ENCODE peak calls at places on chromosomes 6 and 20, in four cellular contexts. One of them, this sample, is unnamed.

GRCh38 chr6:99822741-99823512 is 171.1 kb downstream of the MCHR2 start:
- DNase-seq in body of pancreas: peak; percentile 15
- DNase-seq in ovary: no peak
- DNase-seq in endothelial cell: peak; percentile 28
- DNase-seq in this sample: no peak

GRCh38 chr6:143696327-143697000 is 18.7 kb downstream of the PHACTR2 start:
- DNase-seq in body of pancreas: no peak
- DNase-seq in endothelial cell: no peak
- DNase-seq in ovary: no peak
- DNase-seq in this sample: no peak

GRCh38 chr20:32536861-32537656 is 48.1 kb downstream of the NOL4L start:
- DNase-seq in ovary: peak; percentile 51
- DNase-seq in endothelial cell: no peak
- DNase-seq in body of pancreas: peak; percentile 73
- DNase-seq in this sample: peak; percentile 48

GRCh38 chr6:156427345-156427744 is 349.8 kb upstream of the ARID1B start:
- DNase-seq in endothelial cell: no peak
- DNase-seq in body of pancreas: no peak
- DNase-seq in ovary: no peak
- DNase-seq in this sample: no peak

GRCh38 chr20:63433756-63434531 is 38.5 kb downstream of the KCNQ2 start:
- DNase-seq in endothelial cell: no peak
- DNase-seq in body of pancreas: no peak
- DNase-seq in ovary: no peak
- DNase-seq in this sample: no peak

GRCh38 chr6:139271056-139271455 is 20.7 kb downstream of the TXLNB start:
- DNase-seq in body of pancreas: no peak
- DNase-seq in endothelial cell: no peak
- DNase-seq in ovary: no peak
- DNase-seq in this sample: no peak

GRCh38 chr20:16441526-16442164 is 131.6 kb downstream of the KIF16B start:
- DNase-seq in endothelial cell: no peak
- DNase-seq in ovary: no peak
- DNase-seq in body of pancreas: no peak
- DNase-seq in this sample: no peak

GRCh38 chr20:20799913-20800312 is 87.5 kb upstream of the RALGAPA2 start:
- DNase-seq in ovary: no peak
- DNase-seq in endothelial cell: no peak
- DNase-seq in body of pancreas: no peak
- DNase-seq in this sample: no peak

GRCh38 chr6:127058027-127058426 is 60.4 kb upstream of the RSPO3 start:
- DNase-seq in endothelial cell: no peak
- DNase-seq in ovary: no peak
- DNase-seq in body of pancreas: no peak
- DNase-seq in this sample: no peak

DNA sequence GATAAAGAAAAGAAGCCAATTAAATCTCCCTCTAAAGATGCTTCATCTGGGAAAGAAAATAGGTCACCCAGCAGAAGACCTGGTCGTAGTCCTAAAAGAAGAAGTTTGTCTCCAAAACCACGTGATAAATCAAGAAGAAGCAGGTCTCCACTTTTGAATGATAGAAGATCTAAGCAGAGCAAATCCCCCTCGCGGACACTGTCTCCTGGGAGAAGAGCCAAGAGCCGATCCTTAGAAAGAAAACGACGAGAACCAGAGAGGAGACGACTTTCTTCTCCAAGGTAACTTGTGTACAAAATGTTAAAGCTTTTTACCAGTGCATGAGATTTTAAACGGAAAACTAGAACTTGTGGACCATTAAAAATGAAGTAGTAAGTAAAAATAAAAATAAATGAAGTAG is 46.5 kb downstream of the FAM217A start:
- DNase-seq in endothelial cell: no peak
- DNase-seq in ovary: no peak
- DNase-seq in body of pancreas: no peak
- DNase-seq in this sample: no peak
- TF ChIP-seq CTCF in endothelial cell: no peak
- TF ChIP-seq CTCF in ovary: no peak
- TF ChIP-seq CTCF in body of pancreas: no peak
- TF ChIP-seq CTCF in this sample: no peak

DNA sequence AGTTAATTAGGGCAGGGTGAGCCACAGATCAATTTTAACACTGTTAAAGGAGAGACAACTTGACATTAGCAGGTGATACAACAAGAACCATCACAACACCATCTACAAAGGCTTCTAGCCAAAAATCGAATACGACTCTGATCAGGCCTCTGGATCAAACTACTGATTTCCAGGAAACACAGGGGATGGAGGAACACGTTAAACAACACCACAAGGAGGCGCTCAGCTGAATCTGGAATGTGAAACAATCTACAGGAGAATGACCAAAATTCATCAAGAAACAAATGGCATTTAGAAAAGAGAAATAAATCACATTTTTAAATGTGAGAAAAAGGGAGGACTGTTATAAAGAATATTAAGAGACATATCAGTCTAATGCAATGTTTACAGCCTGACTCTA is 13.5 kb upstream of the MAFB start:
- DNase-seq in endothelial cell: no peak
- DNase-seq in body of pancreas: no peak
- DNase-seq in ovary: no peak
- DNase-seq in this sample: no peak
- TF ChIP-seq CTCF in endothelial cell: no peak
- TF ChIP-seq CTCF in body of pancreas: no peak
- TF ChIP-seq CTCF in ovary: no peak
- TF ChIP-seq CTCF in this sample: no peak

DNA sequence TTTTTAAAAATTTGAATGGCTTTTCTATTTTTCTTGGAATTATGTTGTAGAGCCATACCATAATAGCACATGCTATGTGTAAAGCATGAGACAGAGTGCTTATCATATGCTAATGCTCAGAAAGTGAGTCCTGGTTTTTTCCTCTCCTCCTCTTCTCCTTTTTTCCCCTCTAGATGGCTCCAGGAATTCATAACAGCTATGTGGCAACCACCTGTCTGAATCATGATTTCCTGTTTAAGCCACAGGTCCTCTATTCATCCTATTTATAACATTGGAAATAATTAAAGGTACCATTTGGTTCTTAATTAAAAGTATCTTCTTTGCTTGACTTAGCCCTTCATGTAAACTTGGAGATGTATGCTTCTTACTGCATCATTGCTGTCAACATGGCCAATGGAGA is 260.0 kb upstream of the MAP3K7 start:
- DNase-seq in ovary: no peak
- DNase-seq in body of pancreas: no peak
- DNase-seq in endothelial cell: no peak
- DNase-seq in this sample: no peak
- TF ChIP-seq CTCF in ovary: no peak
- TF ChIP-seq CTCF in body of pancreas: no peak
- TF ChIP-seq CTCF in endothelial cell: no peak
- TF ChIP-seq CTCF in this sample: no peak

GRCh38 chr20:60143450-60143849 is 185.2 kb downstream of the CDH26 start:
- DNase-seq in endothelial cell: no peak
- DNase-seq in body of pancreas: no peak
- DNase-seq in ovary: no peak
- DNase-seq in this sample: no peak
- TF ChIP-seq CTCF in endothelial cell: no peak
- TF ChIP-seq CTCF in body of pancreas: no peak
- TF ChIP-seq CTCF in ovary: no peak
- TF ChIP-seq CTCF in this sample: no peak

DNA sequence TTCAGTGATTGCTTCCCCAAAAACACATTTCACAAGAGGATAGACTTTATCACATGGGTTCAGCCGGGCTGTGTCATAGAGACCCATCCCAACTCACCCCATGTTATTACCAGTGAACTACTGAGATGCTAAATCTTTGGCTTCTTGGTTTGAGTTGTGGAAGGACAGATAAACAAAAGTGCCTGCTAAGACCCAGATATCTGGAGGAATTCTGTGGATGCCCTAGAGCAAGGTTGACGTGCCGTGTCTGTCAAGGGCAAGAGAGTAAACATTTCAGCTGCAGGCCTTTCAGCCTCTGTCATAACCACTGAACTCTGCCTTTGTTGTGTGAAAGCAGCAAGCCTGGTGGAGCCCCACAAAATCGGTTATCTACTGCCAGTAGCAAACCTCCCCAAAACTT is 11.2 kb upstream of the THBD start:
- DNase-seq in body of pancreas: no peak
- DNase-seq in ovary: no peak
- DNase-seq in endothelial cell: no peak
- DNase-seq in this sample: no peak
- TF ChIP-seq CTCF in body of pancreas: no peak
- TF ChIP-seq CTCF in ovary: no peak
- TF ChIP-seq CTCF in endothelial cell: no peak
- TF ChIP-seq CTCF in this sample: no peak

DNA sequence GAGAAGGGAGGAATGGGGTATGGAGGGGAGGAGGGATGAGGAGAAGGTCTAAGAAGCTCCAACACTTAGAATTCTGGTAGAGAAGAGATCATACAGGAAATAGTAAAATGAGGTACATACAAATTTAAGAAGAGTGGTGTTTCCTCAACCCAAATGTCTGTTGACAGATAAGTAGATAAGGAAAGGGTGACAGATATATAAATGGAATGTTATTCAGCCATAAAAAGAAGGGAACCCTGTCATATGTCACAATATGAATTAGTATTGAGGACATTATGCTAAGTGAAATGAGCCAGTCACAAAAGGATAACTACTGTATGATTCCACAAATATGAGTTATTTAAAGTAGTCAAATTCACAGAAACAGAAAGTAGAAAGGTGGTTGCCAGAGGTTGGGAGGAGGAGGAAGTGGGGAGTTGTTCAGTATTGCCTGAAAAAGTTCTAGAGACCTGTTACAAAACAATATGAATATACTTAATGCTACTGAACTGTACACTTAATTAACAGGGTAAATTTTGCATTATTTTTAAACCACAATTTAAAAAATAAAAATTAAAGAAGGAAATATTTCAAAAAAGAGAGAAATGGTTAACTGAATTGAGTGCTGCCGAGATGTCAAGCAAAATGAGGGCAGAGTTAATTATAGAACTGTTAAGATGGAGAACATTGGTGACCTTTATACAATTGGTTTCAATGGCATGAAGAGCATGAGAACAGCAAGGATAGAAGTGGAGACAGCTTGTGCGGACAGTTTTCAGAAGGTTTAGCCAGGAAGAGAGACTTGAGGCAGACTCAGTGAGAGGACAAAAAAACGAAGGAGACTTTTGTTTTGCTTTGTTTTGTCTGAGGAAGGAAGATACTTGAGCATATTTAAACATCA is 47.6 kb upstream of the ADGRF4 start:
- DNase-seq in ovary: no peak
- DNase-seq in endothelial cell: no peak
- DNase-seq in body of pancreas: no peak
- DNase-seq in this sample: no peak
- TF ChIP-seq CTCF in ovary: no peak
- TF ChIP-seq CTCF in endothelial cell: no peak
- TF ChIP-seq CTCF in body of pancreas: no peak
- TF ChIP-seq CTCF in this sample: no peak

DNA sequence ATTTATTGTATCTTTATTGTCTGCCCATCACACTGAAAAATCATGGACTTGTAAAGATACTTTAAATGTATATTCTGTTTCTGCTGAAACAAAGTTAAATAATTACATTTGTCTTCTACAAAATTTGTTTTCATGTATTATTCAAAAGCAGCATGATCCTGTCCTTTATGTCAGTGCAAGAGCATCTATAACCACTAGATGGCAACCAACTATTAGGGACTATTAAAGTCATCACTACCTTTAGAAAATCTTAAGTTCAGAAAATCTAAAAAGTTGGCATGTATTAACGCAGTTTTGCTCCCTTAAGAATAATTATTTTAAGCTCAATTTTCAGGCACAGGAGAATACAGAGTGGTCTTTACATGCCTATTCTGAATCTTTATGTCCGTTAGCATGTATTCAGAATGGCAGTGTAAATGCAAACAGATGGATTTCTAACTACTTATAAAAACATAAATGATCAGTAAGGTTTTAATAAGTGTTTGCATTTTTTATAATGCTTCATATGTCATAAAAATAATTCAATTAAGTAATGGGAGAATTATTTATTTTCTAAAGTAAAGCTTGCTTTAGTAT is 17.8 kb downstream of the TMEM30A start:
- DNase-seq in endothelial cell: no peak
- DNase-seq in body of pancreas: no peak
- DNase-seq in ovary: no peak
- DNase-seq in this sample: no peak
- TF ChIP-seq CTCF in endothelial cell: peak; percentile 76
- TF ChIP-seq CTCF in body of pancreas: peak; percentile 84
- TF ChIP-seq CTCF in ovary: peak; percentile 18
- TF ChIP-seq CTCF in this sample: peak; percentile 98

GRCh38 chr6:33607784-33608161 is 13.3 kb upstream of the ITPR3 start:
- DNase-seq in body of pancreas: no peak
- DNase-seq in endothelial cell: no peak
- DNase-seq in ovary: no peak
- DNase-seq in this sample: no peak
- TF ChIP-seq CTCF in body of pancreas: peak; percentile 26
- TF ChIP-seq CTCF in endothelial cell: no peak
- TF ChIP-seq CTCF in ovary: no peak
- TF ChIP-seq CTCF in this sample: no peak